ENCODE peak calls at places on chromosomes 4 and X, in six cellular contexts. A is small intestine, Q is PC-9, Z is A673, L is lower lobe of right lung, U is astrocyte. K is an unnamed sample. For H3K27me3 and H3K4me1, the result is how much of the 10 kb centered on the place peaks cover.

GRCh38 chrX:133921764-133922389 is 63.5 kb downstream of the GPC3 start:
- DNase-seq in A (peak), Q (no peak), Z (peak), L (peak), U (no peak), K (peak)

GRCh38 chr4:6991771-6992557 is 51.2 kb upstream of the TADA2B start:
- DNase-seq in A (no peak), Q (peak), Z (peak), L (no peak), U (peak), K (no peak)

GRCh38 chr4:158356331-158356730 is 146.0 kb downstream of the TMEM144 start:
- DNase-seq in A (no peak), Q (no peak), Z (no peak), L (no peak), U (peak), K (no peak)

GRCh38 chrX:94216738-94217137 is 542.7 kb downstream of the FAM133A start:
- DNase-seq in A (no peak), Q (no peak), Z (no peak), L (no peak), U (no peak), K (no peak)

GRCh38 chrX:35285289-35285962 is 342.8 kb downstream of the FAM47B start:
- DNase-seq in A (no peak), Q (no peak), Z (no peak), L (no peak), U (no peak), K (no peak)

GRCh38 chr4:76199664-76200211 is 13.9 kb downstream of the SCARB2 start:
- DNase-seq in A (peak), Q (no peak), Z (no peak), L (no peak), U (peak), K (no peak)

GRCh38 chrX:3384330-3384729 is 37.9 kb upstream of the MXRA5 start:
- DNase-seq in A (no peak), Q (peak), Z (no peak), L (no peak), U (peak), K (peak)

GRCh38 chrX:39157796-39158195 is 356.5 kb downstream of the MID1IP1 start:
- DNase-seq in A (no peak), Q (no peak), Z (no peak), L (no peak), U (peak), K (no peak)

GRCh38 chr4:88623097-88623496 is 30.8 kb downstream of the HERC3 start:
- DNase-seq in A (no peak), Q (peak), Z (peak), L (no peak), U (peak), K (no peak)

GRCh38 chr4:88621763-88622327 is 29.6 kb downstream of the HERC3 start:
- DNase-seq in A (no peak), Q (no peak), Z (no peak), L (no peak), U (no peak), K (no peak)

GRCh38 chr4:88619973-88620372 is 27.7 kb downstream of the HERC3 start:
- DNase-seq in A (no peak), Q (no peak), Z (no peak), L (no peak), U (no peak), K (no peak)

GRCh38 chr4:88616275-88616996 is 24.2 kb downstream of the HERC3 start:
- DNase-seq in A (no peak), Q (no peak), Z (no peak), L (no peak), U (peak), K (no peak)

DNA sequence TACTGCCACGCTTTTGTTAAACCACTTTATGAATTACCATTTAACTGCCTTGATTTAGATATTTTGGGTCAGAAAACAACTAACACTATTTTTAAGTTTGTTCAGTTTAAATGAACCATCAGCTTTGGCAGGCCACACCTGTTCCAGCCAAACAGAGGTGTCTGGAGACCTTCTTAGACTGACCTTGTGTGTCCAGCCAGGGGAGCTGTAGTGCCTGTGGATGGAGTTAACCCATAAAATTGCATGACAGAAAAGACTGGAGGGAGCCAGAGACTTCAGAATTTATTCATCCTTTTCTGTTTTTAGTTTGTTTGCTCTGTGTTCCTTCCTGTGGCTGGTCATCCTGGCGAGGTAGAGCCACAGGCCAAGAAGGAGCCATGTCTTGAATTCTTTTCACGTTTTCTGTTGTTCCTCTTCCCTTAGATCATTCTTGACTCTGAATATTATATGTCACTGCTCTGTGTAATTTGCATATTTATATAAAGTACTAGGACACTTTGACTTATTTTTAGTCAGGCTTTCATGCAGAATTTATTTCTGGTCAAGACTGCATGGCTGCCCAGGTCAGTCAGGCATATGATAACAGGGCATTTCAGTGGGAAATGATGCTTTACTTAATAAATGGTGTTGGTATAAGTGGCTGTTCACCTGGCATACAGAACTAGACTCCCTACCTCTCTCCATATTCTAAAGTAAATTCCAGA is 26.7 kb downstream of the HERC3 start:
- DNase-seq in A (no peak), Q (no peak), Z (no peak), L (no peak), U (no peak), K (no peak)
- H3K27me3 ChIP-seq in A (under half), Q (under half), Z (under half), L (under half), U (under half), K (under half)

GRCh38 chrX:50805316-50805715 is 8.7 kb downstream of the SHROOM4 start:
- DNase-seq in A (no peak), Q (no peak), Z (no peak), L (no peak), U (no peak), K (no peak)
- H3K27ac ChIP-seq in A (no peak), Q (no peak), Z (no peak), L (peak), U (no peak), K (no peak)

GRCh38 chr4:129581305-129581704 is 485.4 kb downstream of the C4orf33 start:
- DNase-seq in A (no peak), Q (no peak), Z (no peak), L (no peak), U (no peak), K (no peak)

GRCh38 chr4:129583868-129584267 is 487.9 kb downstream of the C4orf33 start:
- DNase-seq in A (no peak), Q (no peak), Z (peak), L (no peak), U (no peak), K (no peak)

GRCh38 chr4:129578336-129578735 is 482.4 kb downstream of the C4orf33 start:
- DNase-seq in A (no peak), Q (no peak), Z (no peak), L (no peak), U (no peak), K (no peak)
- H3K4me1 ChIP-seq in A (under half), Q (under half), Z (under half), L (under half), U (under half), K (under half)

DNA sequence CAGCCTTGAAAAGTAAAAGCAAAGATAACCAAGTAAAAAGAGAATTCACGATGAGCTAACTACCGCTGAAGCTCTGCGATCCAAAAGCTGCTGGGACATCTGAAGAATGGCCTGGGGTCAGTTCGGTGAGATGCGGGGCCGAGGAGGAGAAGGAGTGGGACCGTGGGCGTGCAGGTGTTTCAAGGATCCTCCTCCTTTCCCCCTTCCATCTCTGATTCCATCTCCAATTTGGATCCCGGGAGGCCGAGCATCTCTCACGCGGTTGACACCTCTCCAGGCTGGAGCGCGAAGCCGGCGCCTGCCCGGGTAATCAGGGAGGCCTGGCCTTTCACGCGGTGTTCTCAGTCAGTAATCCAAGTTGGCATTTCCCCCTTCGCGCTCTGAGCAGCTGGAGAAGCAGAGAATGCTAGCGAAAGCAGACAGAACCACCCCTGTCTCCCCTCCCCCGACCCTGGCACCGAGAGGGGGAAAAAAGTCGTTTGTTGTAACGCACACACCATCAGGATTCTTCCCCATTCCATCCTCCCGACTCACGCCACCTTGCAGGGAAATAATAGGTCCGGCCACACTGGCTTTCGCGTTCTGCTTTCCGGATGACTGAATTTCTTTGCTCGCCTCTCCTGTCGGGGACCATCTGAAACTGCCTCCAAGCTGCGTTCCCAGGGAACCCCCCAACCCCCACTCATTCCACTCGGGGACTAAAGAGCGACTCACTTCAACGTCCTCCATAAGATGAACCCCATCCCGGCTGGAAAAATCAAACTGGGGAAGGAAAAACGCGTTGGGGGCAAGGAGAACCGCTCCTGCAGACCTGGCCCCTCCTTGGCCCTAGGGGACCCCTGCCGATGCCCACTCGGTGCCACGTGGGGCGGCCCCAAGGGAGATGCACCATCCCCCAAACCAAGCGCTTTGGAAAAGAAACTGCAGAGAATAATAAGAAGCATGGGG is 6.5 kb downstream of the NEUROG2 start:
- DNase-seq in A (no peak), Q (no peak), Z (no peak), L (no peak), U (peak), K (no peak)
- H3K27me3 ChIP-seq in A (under half), Q (under half), Z (half or more), L (half or more), U (half or more), K (under half)

GRCh38 chrX:152896450-152896849 is 1.4 kb upstream of the ZNF185 start:
- DNase-seq in A (no peak), Q (peak), Z (no peak), L (no peak), U (no peak), K (no peak)
- H3K27ac ChIP-seq in A (no peak), Q (peak), Z (no peak), L (no peak), U (peak), K (no peak)

GRCh38 chr4:107901213-107901934 is 30.0 kb upstream of the CYP2U1 start:
- DNase-seq in A (no peak), Q (no peak), Z (no peak), L (no peak), U (no peak), K (no peak)

GRCh38 chr4:107902715-107903114 is 28.6 kb upstream of the CYP2U1 start:
- DNase-seq in A (no peak), Q (no peak), Z (no peak), L (no peak), U (no peak), K (no peak)

GRCh38 chr4:107900067-107900466 is 31.3 kb upstream of the CYP2U1 start:
- DNase-seq in A (no peak), Q (no peak), Z (no peak), L (no peak), U (no peak), K (no peak)

GRCh38 chr4:107897823-107898222 is 33.5 kb upstream of the CYP2U1 start:
- DNase-seq in A (no peak), Q (no peak), Z (no peak), L (no peak), U (no peak), K (no peak)

GRCh38 chr4:107900508-107900907 is 30.8 kb upstream of the CYP2U1 start:
- DNase-seq in A (no peak), Q (no peak), Z (no peak), L (no peak), U (no peak), K (no peak)
- H3K4me1 ChIP-seq in A (under half), Q (under half), Z (under half), L (under half), U (under half), K (under half)

GRCh38 chrX:75228854-75229253 is 45.0 kb upstream of the UPRT start:
- DNase-seq in A (no peak), Q (no peak), Z (no peak), L (no peak), U (no peak), K (no peak)
- H3K27me3 ChIP-seq in A (under half), Q (under half), Z (under half), L (under half), U (under half), K (under half)

GRCh38 chr4:87049508-87049907 is 114.7 kb downstream of the AFF1 start:
- DNase-seq in A (no peak), Q (no peak), Z (no peak), L (no peak), U (no peak), K (no peak)

GRCh38 chr4:87053064-87053693 is 118.4 kb downstream of the AFF1 start:
- DNase-seq in A (no peak), Q (no peak), Z (no peak), L (no peak), U (no peak), K (no peak)

GRCh38 chr4:87050596-87050995 is 115.8 kb downstream of the AFF1 start:
- DNase-seq in A (no peak), Q (no peak), Z (no peak), L (no peak), U (no peak), K (no peak)

GRCh38 chr4:87052615-87053014 is 117.8 kb downstream of the AFF1 start:
- DNase-seq in A (no peak), Q (no peak), Z (no peak), L (no peak), U (no peak), K (no peak)

GRCh38 chr4:87051121-87051713 is 116.4 kb downstream of the AFF1 start:
- DNase-seq in A (no peak), Q (no peak), Z (no peak), L (no peak), U (no peak), K (no peak)
- H3K27ac ChIP-seq in A (no peak), Q (no peak), Z (no peak), L (no peak), U (no peak), K (no peak)

DNA sequence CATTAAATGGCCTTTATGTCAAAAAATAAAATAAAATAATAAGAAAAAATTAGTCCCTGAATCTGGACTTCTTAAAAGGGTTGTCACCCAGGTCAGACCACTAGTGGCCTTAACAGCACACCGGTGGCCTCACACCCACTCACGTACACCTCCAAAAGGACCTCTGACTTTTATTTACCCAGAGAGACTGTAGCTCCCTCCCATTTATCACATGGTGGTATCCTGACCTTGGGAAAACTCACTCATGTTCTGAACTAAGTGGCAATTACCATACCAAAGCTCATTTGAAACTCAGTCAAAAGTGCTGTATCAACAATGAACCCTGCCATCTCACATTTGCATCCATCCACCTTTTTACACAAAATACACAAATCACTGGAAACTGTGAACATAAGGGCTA is 53.1 kb upstream of the MAP3K15 start:
- DNase-seq in A (no peak), Q (no peak), Z (no peak), L (no peak), U (no peak), K (no peak)
- H3K4me1 ChIP-seq in A (under half), Q (under half), Z (under half), L (under half), U (under half), K (under half)